ENCODE peak calls at places on chromosome 11, in ten cellular contexts. P is lower lobe of right lung, T is HFFc6, Y is transverse colon, J is neural crest cell, G is Calu3, S is H9, Q is neural progenitor cell, I is IMR-90, C is glutamatergic neuron. E is an unnamed sample.
A peak's percentile ranks its signal among the peaks of the same experiment; 100 is the strongest.

GRCh38 chr11:13042873-13043338 is 33.8 kb downstream of the RASSF10 start:
- DNase-seq in P (no peak), T (no peak), Y (no peak), J (no peak), G (no peak), S (no peak), Q (no peak), I (no peak), C (no peak), E (no peak)

GRCh38 chr11:64003807-64004589 is 17.8 kb downstream of the OTUB1 start:
- DNase-seq in P (no peak), T (no peak), Y (no peak), J (no peak), G (peak; percentile 22), S (no peak), Q (no peak), I (no peak), C (peak; percentile 49), E (no peak)

GRCh38 chr11:65434057-65434666 is 11.6 kb downstream of the NEAT1 start:
- DNase-seq in P (no peak), T (peak; percentile 6), Y (peak; percentile 8), J (no peak), G (no peak), S (no peak), Q (no peak), I (peak; percentile 34), C (no peak), E (no peak)

GRCh38 chr11:111629499-111629898 is 27.2 kb downstream of the SIK2 start:
- DNase-seq in P (no peak), T (no peak), Y (no peak), J (no peak), G (no peak), S (no peak), Q (no peak), I (no peak), C (no peak), E (no peak)

GRCh38 chr11:134538793-134539192 is 126.8 kb upstream of the B3GAT1 start:
- DNase-seq in P (no peak), T (no peak), Y (no peak), J (no peak), G (no peak), S (no peak), Q (no peak), I (no peak), C (peak; percentile 15), E (no peak)

GRCh38 chr11:16001899-16002426 is 354.4 kb downstream of the SOX6 start:
- DNase-seq in P (peak; percentile 48), T (peak; percentile 83), Y (peak; percentile 13), J (no peak), G (peak; percentile 75), S (no peak), Q (peak; percentile 62), I (peak; percentile 95), C (no peak), E (no peak)

GRCh38 chr11:102111787-102112653 is 1.8 kb downstream of the YAP1 start:
- DNase-seq in P (no peak), T (peak; percentile 92), Y (peak; percentile 43), J (no peak), G (no peak), S (no peak), Q (peak; percentile 60), I (peak; percentile 94), C (no peak), E (no peak)

GRCh38 chr11:112087212-112087611 is 539 bp downstream of the SDHD start:
- DNase-seq in P (no peak), T (no peak), Y (no peak), J (no peak), G (no peak), S (no peak), Q (peak; percentile 3), I (no peak), C (no peak), E (no peak)

GRCh38 chr11:10688401-10688800 is 5.2 kb downstream of the IRAG1 start:
- DNase-seq in P (no peak), T (no peak), Y (no peak), J (no peak), G (peak; percentile 17), S (no peak), Q (no peak), I (peak; percentile 34), C (no peak), E (no peak)

GRCh38 chr11:18065572-18065971 is 19.5 kb upstream of the TPH1 start:
- DNase-seq in P (no peak), T (no peak), Y (peak; percentile 32), J (no peak), G (no peak), S (no peak), Q (no peak), I (no peak), C (no peak), E (no peak)

GRCh38 chr11:100888836-100889235 is 201.7 kb downstream of the ARHGAP42 start:
- DNase-seq in P (no peak), T (no peak), Y (no peak), J (no peak), G (no peak), S (no peak), Q (no peak), I (no peak), C (no peak), E (no peak)

GRCh38 chr11:106137061-106137460 is 59.6 kb downstream of the AASDHPPT start:
- DNase-seq in P (no peak), T (no peak), Y (no peak), J (no peak), G (no peak), S (no peak), Q (no peak), I (no peak), C (no peak), E (no peak)

DNA sequence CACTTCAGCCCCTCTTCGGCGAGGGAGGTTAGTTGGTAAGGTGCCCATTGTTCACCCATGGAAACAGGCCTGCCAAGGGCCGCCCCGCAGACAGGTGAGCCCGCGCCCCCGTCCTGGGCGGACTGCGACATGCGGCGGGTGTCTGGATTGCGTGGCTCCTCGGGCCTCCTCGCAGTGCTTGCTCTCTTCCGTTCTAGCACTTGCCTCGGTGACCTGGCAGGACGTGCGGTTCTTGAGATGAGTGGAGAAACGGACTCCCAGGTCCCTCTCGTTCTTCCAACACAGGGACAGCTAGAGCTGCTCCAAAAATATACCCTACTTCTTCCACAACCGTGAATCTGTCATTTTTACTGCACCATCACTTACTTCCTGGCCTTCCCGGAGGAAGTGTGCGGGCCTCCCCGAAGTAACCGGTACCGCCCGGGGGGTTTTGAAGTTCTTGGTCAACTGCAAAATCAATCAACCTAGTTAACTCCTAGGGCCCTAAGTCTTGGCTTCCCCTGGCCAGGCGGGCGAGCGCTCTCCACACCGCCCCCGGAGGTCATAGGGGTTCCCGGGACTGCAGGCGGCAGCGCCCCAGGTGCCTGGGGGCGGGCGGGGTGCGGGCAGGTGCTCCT is 745 bp upstream of the ZBTB44 start:
- DNase-seq in P (peak; percentile 73), T (no peak), Y (peak; percentile 50), J (no peak), G (peak; percentile 61), S (peak; percentile 77), Q (peak; percentile 34), I (no peak), C (peak; percentile 32), E (peak; percentile 32)
- TF ChIP-seq CTCF in P (peak; percentile 34), T (no peak), Y (no peak), J (no peak), G (no peak), S (peak; percentile 66), Q (peak; percentile 30), I (no peak), C (no peak), E (peak; percentile 33)

DNA sequence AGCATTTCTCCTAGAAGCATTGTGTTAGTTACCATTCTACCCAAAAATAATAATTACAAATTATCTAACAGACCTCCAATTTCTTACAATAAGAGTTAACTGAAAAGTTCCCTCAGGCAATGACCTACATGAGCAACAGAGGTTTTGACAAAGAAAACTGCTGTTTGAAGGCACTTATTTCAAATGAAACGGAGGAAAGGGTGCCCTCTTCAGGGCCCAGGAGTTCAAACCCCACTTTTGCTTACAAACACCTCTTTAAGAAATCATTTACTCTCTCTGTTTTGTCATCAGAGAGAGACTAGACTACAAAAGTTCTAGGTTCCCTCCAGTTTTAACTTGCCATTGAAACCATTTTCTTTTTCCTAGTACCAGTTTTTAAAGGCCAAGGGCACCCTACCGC is 56.7 kb downstream of the AMBRA1 start:
- DNase-seq in P (no peak), T (peak; percentile 12), Y (no peak), J (no peak), G (no peak), S (no peak), Q (peak; percentile 55), I (peak; percentile 28), C (no peak), E (no peak)
- TF ChIP-seq CTCF in P (no peak), T (no peak), Y (no peak), J (no peak), G (no peak), S (peak; percentile 62), Q (peak; percentile 53), I (peak; percentile 26), C (no peak), E (peak; percentile 37)

DNA sequence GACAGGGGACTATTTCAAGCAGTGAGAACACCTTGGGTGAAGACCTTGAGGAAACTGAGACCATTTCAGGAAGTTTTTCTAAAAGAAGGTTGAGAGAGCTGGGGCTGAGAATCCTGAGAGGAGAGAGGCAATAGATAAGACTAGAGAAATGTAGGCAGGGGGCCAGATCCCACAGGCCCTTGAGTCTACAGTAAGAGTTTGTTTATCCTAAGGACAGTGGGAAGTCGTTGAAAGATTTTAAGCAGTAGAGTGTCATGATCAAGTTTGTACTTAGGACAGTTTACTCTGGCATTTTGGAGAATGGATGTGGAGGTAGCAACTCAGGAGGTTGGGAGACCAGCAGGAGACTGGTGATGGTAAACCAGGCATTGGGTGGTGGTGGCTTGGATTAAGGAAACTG is 17.1 kb downstream of the HSD17B12 start:
- DNase-seq in P (no peak), T (no peak), Y (no peak), J (no peak), G (no peak), S (no peak), Q (no peak), I (peak; percentile 64), C (no peak), E (no peak)
- TF ChIP-seq CTCF in P (no peak), T (no peak), Y (no peak), J (no peak), G (no peak), S (no peak), Q (no peak), I (no peak), C (no peak), E (no peak)

DNA sequence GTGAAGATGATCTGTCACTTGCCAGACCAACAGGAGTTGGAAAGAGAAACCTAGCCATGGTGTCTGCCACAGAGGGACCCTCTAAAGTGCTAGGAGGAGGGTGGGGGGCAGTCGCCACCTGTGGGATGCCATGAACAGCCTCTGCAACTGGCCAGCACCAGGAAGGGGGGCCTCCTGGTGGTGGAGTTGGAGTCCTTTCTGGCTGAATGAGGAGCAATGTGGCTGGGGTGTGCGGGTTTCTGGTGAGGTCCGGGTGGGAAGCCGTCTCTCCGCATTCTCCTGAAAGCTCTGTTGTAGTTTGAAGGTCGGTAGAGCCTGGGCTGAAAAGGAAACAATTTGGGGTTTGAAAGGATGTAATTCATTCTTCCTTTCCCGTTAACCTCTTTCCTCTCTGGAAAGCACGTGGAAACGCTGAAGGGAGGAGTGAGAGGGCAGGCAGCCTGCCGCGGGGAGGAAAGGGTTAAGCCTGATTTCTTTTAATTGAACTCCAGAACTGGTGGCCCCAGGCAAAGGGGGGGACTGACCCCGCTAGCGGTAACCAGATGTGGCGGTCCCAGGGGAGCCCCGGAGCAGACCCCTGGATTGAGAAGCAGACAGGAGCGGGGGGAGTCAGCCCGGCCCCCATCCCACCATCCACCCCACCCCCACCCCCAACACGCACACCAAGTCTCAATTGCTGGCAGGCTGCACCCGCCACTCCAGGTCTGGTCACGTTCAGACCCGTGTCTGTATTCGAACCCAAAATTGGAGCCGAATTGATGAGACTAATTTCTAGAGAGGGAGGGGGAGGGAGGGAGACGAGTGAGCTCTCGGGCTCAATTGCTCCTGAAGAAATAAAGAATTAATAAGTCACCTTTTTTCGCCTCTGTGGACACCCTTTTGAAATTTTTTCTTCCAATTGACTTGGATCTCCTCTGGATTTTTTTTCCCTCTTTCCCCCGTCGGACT is 1.8 kb upstream of the FLI1 start:
- DNase-seq in P (no peak), T (no peak), Y (no peak), J (no peak), G (no peak), S (peak; percentile 75), Q (peak; percentile 63), I (no peak), C (peak; percentile 31), E (no peak)
- TF ChIP-seq CTCF in P (peak; percentile 18), T (peak; percentile 68), Y (no peak), J (peak; percentile 21), G (no peak), S (peak; percentile 61), Q (peak; percentile 42), I (peak; percentile 8), C (no peak), E (peak; percentile 24)

E was measured in progenitor cell of endocrine pancreas.